ENCODE peak calls at places on chromosomes 5 and 9, in nine cellular contexts. L is lower lobe of right lung, O is prostate gland, P is psoas muscle, X is body of pancreas, S is adrenal gland, J is aorta, T is uterus, Y is heart right ventricle. W is an unnamed sample.

GRCh38 chr5:150411245-150411979 is 1.3 kb downstream of the CD74 start:
- DNase-seq in L (peak), O (no peak), P (peak), X (peak), S (peak), J (no peak), T (no peak), Y (no peak), W (peak)

GRCh38 chr9:36503172-36504153 is 69.2 kb upstream of the MELK start:
- DNase-seq in L (no peak), O (no peak), P (no peak), X (no peak), S (no peak), J (no peak), T (no peak), Y (no peak), W (no peak)

GRCh38 chr5:37789991-37790390 is 49.9 kb downstream of the GDNF start:
- DNase-seq in L (no peak), O (no peak), P (no peak), X (no peak), S (no peak), J (no peak), T (no peak), Y (no peak), W (no peak)

GRCh38 chr5:131417240-131417869 is 153.5 kb downstream of the CDC42SE2 start:
- DNase-seq in L (peak), O (peak), P (peak), X (peak), S (peak), J (peak), T (peak), Y (peak), W (peak)

GRCh38 chr5:147509041-147509709 is 693 bp downstream of the DPYSL3 start:
- DNase-seq in L (no peak), O (no peak), P (peak), X (no peak), S (no peak), J (peak), T (peak), Y (peak), W (no peak)

GRCh38 chr5:74953961-74954720 is 88.0 kb upstream of the FAM169A start:
- DNase-seq in L (no peak), O (no peak), P (no peak), X (no peak), S (peak), J (no peak), T (no peak), Y (no peak), W (peak)

GRCh38 chr5:42807722-42808447 is 3.8 kb downstream of the SELENOP start:
- DNase-seq in L (no peak), O (no peak), P (no peak), X (no peak), S (peak), J (no peak), T (no peak), Y (no peak), W (no peak)

GRCh38 chr5:67268233-67269011 is 71.8 kb upstream of the CD180 start:
- DNase-seq in L (no peak), O (peak), P (peak), X (peak), S (peak), J (peak), T (peak), Y (peak), W (peak)

GRCh38 chr5:119570935-119571334 is 58.4 kb upstream of the FAM170A start:
- DNase-seq in L (no peak), O (no peak), P (no peak), X (no peak), S (no peak), J (no peak), T (no peak), Y (no peak), W (no peak)

GRCh38 chr5:75668988-75669760 is 48.1 kb downstream of the POC5 start:
- DNase-seq in L (no peak), O (no peak), P (peak), X (peak), S (peak), J (no peak), T (peak), Y (no peak), W (peak)

DNA sequence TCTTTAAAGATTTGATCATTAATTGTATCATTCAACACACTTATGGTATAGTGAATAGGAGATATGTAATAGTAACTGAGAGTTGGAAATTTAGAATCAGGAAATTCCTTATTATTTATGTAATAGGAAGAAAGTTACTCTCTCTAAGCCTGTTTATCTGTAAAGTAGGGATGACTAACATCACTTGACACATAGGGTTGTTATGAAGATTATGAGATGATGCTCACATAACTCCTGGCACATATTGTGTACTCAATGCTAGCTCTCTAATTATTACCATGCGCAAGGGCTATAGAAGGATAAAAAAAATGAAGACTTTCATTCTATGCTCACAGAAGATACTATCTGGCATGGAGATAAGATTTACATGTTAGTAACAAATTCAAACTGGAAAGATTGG is 149.9 kb downstream of the ISOC1 start:
- DNase-seq in L (no peak), O (no peak), P (no peak), X (no peak), S (no peak), J (no peak), T (no peak), Y (no peak), W (no peak)
- H3K27ac ChIP-seq in L (no peak), O (no peak), P (no peak), X (no peak), S (no peak), J (no peak), T (peak), Y (no peak), W (no peak)

DNA sequence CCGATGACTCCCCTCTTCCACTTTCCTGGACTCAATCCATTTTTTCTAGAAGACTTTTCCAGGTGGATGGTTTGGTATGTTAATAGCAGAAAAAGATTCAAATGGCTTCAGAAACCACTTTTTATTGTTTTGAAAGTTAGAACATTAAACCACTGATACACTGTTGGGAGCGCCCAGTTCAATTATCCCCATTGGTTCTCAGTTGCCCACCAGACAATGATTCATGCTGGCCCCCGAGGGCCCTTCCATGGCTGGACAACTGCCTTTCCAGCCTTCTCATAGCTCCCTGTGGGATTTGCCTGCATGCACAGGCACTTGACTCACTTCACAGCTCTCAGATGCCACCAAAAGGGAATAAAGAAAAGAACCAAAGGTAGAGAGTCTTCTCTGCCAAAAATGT is 21.3 kb upstream of the ANKRD34B start:
- DNase-seq in L (no peak), O (no peak), P (no peak), X (no peak), S (no peak), J (no peak), T (no peak), Y (no peak), W (no peak)
- H3K4me3 ChIP-seq in L (no peak), O (no peak), P (no peak), X (no peak), S (no peak), J (no peak), T (no peak), Y (no peak), W (no peak)

GRCh38 chr5:11048760-11049159 is 287.7 kb upstream of the DAP start:
- DNase-seq in L (no peak), O (no peak), P (no peak), X (no peak), S (no peak), J (no peak), T (no peak), Y (no peak), W (no peak)
- H3K27ac ChIP-seq in L (no peak), O (no peak), P (no peak), X (no peak), S (no peak), J (no peak), T (no peak), Y (no peak), W (no peak)

GRCh38 chr5:157652377-157652692 is at the start of gene SOX30:
- DNase-seq in L (no peak), O (no peak), P (no peak), X (no peak), S (no peak), J (no peak), T (no peak), Y (no peak), W (no peak)

GRCh38 chr5:157649091-157649490 is 3.1 kb downstream of the SOX30 start:
- DNase-seq in L (no peak), O (no peak), P (no peak), X (no peak), S (no peak), J (no peak), T (no peak), Y (no peak), W (no peak)

GRCh38 chr5:157648275-157648990 is 3.8 kb downstream of the SOX30 start:
- DNase-seq in L (no peak), O (no peak), P (no peak), X (no peak), S (no peak), J (no peak), T (no peak), Y (no peak), W (no peak)

GRCh38 chr5:157651623-157652376 is 438 bp downstream of the SOX30 start:
- DNase-seq in L (peak), O (peak), P (peak), X (peak), S (peak), J (peak), T (peak), Y (peak), W (peak)

GRCh38 chr5:157651011-157651611 is 1.1 kb downstream of the SOX30 start:
- DNase-seq in L (no peak), O (no peak), P (no peak), X (no peak), S (no peak), J (no peak), T (no peak), Y (no peak), W (no peak)
- H3K4me3 ChIP-seq in L (peak), O (no peak), P (no peak), X (no peak), S (no peak), J (no peak), T (peak), Y (no peak), W (no peak)

DNA sequence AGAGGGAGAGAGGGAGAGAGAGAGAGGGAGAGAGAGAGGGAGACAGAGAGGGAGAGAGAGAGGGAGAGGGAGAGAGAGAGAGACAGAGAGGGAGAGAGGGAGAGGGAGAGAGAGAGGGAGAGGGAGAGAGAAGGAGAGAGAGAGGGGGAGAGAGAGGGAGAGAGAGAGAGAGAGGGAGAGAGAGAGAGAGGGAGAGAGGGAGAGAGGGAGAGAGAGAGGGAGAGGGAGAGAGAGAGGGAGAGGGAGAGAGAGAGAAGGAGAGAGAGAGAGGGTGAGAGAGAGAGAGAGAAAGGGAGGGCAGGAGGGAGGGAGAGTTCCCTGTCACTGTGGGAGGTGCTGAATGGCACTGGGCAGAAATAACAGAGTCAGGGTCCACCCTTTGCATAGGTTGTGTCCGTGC is 29.9 kb downstream of the ADAMTSL2 start:
- DNase-seq in L (no peak), O (no peak), P (no peak), X (no peak), S (no peak), J (no peak), T (no peak), Y (no peak), W (no peak)
- H3K27ac ChIP-seq in L (peak), O (no peak), P (no peak), X (no peak), S (no peak), J (no peak), T (no peak), Y (peak), W (no peak)

GRCh38 chr9:109781086-109781485 is 1.1 kb downstream of the PALM2AKAP2 start:
- DNase-seq in L (no peak), O (no peak), P (no peak), X (no peak), S (no peak), J (no peak), T (no peak), Y (no peak), W (no peak)

GRCh38 chr9:109781541-109782197 is 1.7 kb downstream of the PALM2AKAP2 start:
- DNase-seq in L (no peak), O (no peak), P (no peak), X (no peak), S (no peak), J (no peak), T (no peak), Y (no peak), W (no peak)

GRCh38 chr9:109776391-109776790 is 3.6 kb upstream of the PALM2AKAP2 start:
- DNase-seq in L (no peak), O (no peak), P (no peak), X (no peak), S (no peak), J (no peak), T (no peak), Y (no peak), W (no peak)

GRCh38 chr9:109780453-109781033 is 545 bp downstream of the PALM2AKAP2 start:
- DNase-seq in L (no peak), O (no peak), P (peak), X (no peak), S (no peak), J (no peak), T (no peak), Y (no peak), W (no peak)

GRCh38 chr9:109779711-109780452 is at the start of gene PALM2AKAP2:
- DNase-seq in L (peak), O (peak), P (peak), X (peak), S (peak), J (peak), T (peak), Y (peak), W (peak)
- H3K4me3 ChIP-seq in L (peak), O (peak), P (peak), X (no peak), S (peak), J (peak), T (peak), Y (peak), W (peak)

DNA sequence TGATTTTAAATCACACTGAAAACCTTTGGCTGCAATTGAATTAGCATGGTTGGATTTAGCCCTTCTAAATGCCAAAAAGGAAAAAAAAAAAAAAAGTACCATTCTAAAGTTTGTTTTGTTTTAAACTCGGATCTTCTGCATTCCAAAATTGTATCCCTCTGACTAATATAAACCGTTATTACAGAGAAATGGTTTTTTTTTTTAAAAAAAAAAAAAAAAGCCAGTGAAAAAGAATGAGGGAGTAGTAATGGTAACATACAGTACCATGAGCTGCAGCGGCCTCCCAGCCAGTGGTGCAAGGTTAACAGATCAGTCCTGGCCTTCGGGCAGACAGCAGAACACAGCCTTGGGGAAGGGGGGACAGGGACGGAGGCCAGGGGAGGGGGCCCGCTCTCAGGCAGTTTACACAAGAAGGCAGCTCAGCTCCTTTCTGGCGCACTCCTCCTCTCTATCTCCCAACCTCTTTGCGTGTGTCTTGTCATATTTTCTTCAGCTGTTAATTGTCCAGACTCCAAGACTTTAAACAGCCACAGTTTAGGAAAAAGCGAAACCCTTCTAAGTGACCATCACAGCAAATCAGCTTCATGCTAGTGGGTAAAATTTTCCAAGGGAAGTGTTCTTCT is 165.9 kb downstream of the BNC2 start:
- DNase-seq in L (no peak), O (peak), P (peak), X (peak), S (peak), J (peak), T (peak), Y (peak), W (peak)
- H3K27ac ChIP-seq in L (peak), O (peak), P (peak), X (no peak), S (peak), J (peak), T (peak), Y (peak), W (peak)

GRCh38 chr5:139637438-139638089 is 10.6 kb upstream of the CXXC5 start:
- DNase-seq in L (peak), O (peak), P (peak), X (peak), S (peak), J (peak), T (peak), Y (peak), W (no peak)

GRCh38 chr5:139636975-139637408 is 11.2 kb upstream of the CXXC5 start:
- DNase-seq in L (no peak), O (no peak), P (no peak), X (no peak), S (no peak), J (no peak), T (no peak), Y (no peak), W (no peak)

GRCh38 chr5:139638736-139639618 is 9.2 kb upstream of the CXXC5 start:
- DNase-seq in L (no peak), O (no peak), P (no peak), X (no peak), S (peak), J (no peak), T (no peak), Y (no peak), W (no peak)

GRCh38 chr5:139639619-139640431 is 8.3 kb upstream of the CXXC5 start:
- DNase-seq in L (no peak), O (no peak), P (peak), X (peak), S (peak), J (no peak), T (no peak), Y (peak), W (no peak)

GRCh38 chr5:139638090-139638735 is 9.9 kb upstream of the CXXC5 start:
- DNase-seq in L (peak), O (peak), P (peak), X (peak), S (peak), J (peak), T (peak), Y (peak), W (no peak)
- H3K4me3 ChIP-seq in L (peak), O (peak), P (peak), X (no peak), S (no peak), J (peak), T (peak), Y (peak), W (peak)